ENCODE peak calls at places on chromosomes 2 and 18, in four cellular contexts. S, O, V and G are unnamed samples.

GRCh38 chr2:15058015-15058414 is 425.5 kb downstream of the LRATD1 start:
- DNase-seq in S (no peak), V (no peak), O (no peak), G (no peak)

GRCh38 chr2:121287146-121287798 is 2.3 kb upstream of the TFCP2L1 start:
- DNase-seq in V (no peak), S (no peak), O (no peak), G (no peak)

GRCh38 chr18:79523738-79524180 is 128.0 kb downstream of the NFATC1 start:
- DNase-seq in O (no peak), V (no peak), S (no peak), G (no peak)

GRCh38 chr2:212908031-212908430 is 243.4 kb downstream of the IKZF2 start:
- DNase-seq in S (no peak), O (no peak), V (no peak), G (no peak)

GRCh38 chr2:215764441-215765048 is 248.8 kb downstream of the MREG start:
- DNase-seq in V (no peak), O (peak), S (no peak), G (no peak)

GRCh38 chr2:126042089-126042488 is 613.9 kb upstream of the GYPC start:
- DNase-seq in O (no peak), V (no peak), S (no peak), G (no peak)

GRCh38 chr2:224278531-224278930 is 123.4 kb downstream of the FAM124B start:
- DNase-seq in V (no peak), O (no peak), S (no peak), G (no peak)

GRCh38 chr2:35035883-35036282 is 1319.7 kb upstream of the CRIM1 start:
- DNase-seq in S (no peak), V (no peak), O (no peak), G (no peak)

GRCh38 chr2:227703961-227704360 is 13.9 kb downstream of the SLC19A3 start:
- DNase-seq in O (peak), V (no peak), S (no peak), G (no peak)

GRCh38 chr2:222561817-222562424 is 94.0 kb downstream of the FARSB start:
- DNase-seq in V (peak), O (peak), S (peak), G (peak)

GRCh38 chr2:38446972-38447561 is 70.0 kb upstream of the ATL2 start:
- DNase-seq in O (no peak), V (no peak), S (no peak), G (no peak)

GRCh38 chr2:25313711-25314513 is 27.8 kb downstream of the DNMT3A start:
- DNase-seq in S (no peak), O (no peak), V (no peak), G (no peak)

GRCh38 chr2:30145826-30146336 is 926 bp upstream of the YPEL5 start:
- DNase-seq in V (no peak), S (no peak), O (peak), G (no peak)

GRCh38 chr2:234623521-234623991 is 126.7 kb upstream of the ARL4C start:
- DNase-seq in O (no peak), V (no peak), S (no peak), G (no peak)

GRCh38 chr18:69250305-69251151 is 150.2 kb upstream of the DOK6 start:
- DNase-seq in O (peak), V (no peak), S (no peak), G (no peak)

GRCh38 chr2:31081497-31081896 is 56.7 kb downstream of the GALNT14 start:
- DNase-seq in O (no peak), S (no peak), V (no peak), G (no peak)

GRCh38 chr2:73359915-73360697 is 25.5 kb upstream of the ALMS1 start:
- DNase-seq in V (no peak), S (peak), O (peak), G (peak)

GRCh38 chr2:42752299-42752698 is 11.6 kb downstream of the OXER1 start:
- DNase-seq in O (no peak), V (peak), S (no peak), G (no peak)

GRCh38 chr2:119679846-119680245 is 845 bp downstream of the TMEM177 start:
- DNase-seq in V (no peak), O (no peak), S (no peak), G (no peak)

GRCh38 chr2:119517433-119517832 is 6.8 kb downstream of the SCTR start:
- DNase-seq in O (peak), V (peak), S (no peak), G (no peak)

GRCh38 chr18:45521777-45522176 is 93.5 kb upstream of the SLC14A2 start:
- DNase-seq in O (peak), V (peak), S (no peak), G (no peak)

GRCh38 chr2:58010599-58010998 is 36.0 kb upstream of the VRK2 start:
- DNase-seq in O (no peak), S (no peak), V (no peak), G (no peak)

GRCh38 chr2:237447496-237447895 is 33.5 kb upstream of the COL6A3 start:
- DNase-seq in O (no peak), S (no peak), V (no peak), G (no peak)

GRCh38 chr18:62827397-62827796 is 112.1 kb downstream of the PHLPP1 start:
- DNase-seq in V (no peak), S (no peak), O (no peak), G (no peak)

GRCh38 chr2:63846487-63846886 is 4.8 kb downstream of the UGP2 start:
- DNase-seq in V (no peak), S (no peak), O (peak), G (no peak)

GRCh38 chr18:29892960-29893558 is 1149.5 kb downstream of the DSC3 start:
- DNase-seq in V (no peak), O (peak), S (no peak), G (no peak)

GRCh38 chr2:180980943-180981898 is 816 bp downstream of the UBE2E3 start:
- DNase-seq in V (no peak), O (peak), S (peak), G (peak)

GRCh38 chr18:58785171-58785805 is 79.4 kb upstream of the ZNF532 start:
- DNase-seq in V (peak), O (peak), S (no peak), G (no peak)

GRCh38 chr18:46939337-46939963 is 22.0 kb downstream of the KATNAL2 start:
- DNase-seq in O (peak), S (no peak), V (no peak), G (no peak)

GRCh38 chr2:197952540-197953202 is 148.3 kb downstream of the PLCL1 start:
- DNase-seq in S (no peak), V (no peak), O (peak), G (no peak)

GRCh38 chr2:23655862-23656596 is 270.9 kb downstream of the ATAD2B start:
- DNase-seq in V (no peak), O (peak), S (no peak), G (no peak)